ENCODE peak calls at places on chromosomes 1 and 21, in seven cellular contexts. T is tibial nerve, M is IMR-90, Z is heart left ventricle, B is A549, F is ovary, S is breast epithelium. A is an unnamed sample.

GRCh38 chr1:213987876-213988638 is at the start of gene PROX1:
- DNase-seq in B (peak; percentile 86), M (peak; percentile 87), S (peak; percentile 67), T (peak; percentile 36), F (peak; percentile 86), Z (peak; percentile 81), A (peak; percentile 60)

GRCh38 chr1:1200876-1201810 is 5.2 kb downstream of the TNFRSF18 start:
- DNase-seq in T (no peak), M (peak; percentile 63), Z (peak; percentile 75), F (peak; percentile 78), S (no peak), B (peak; percentile 35), A (no peak)

GRCh38 chr1:17308593-17308992 is 596 bp downstream of the PADI4 start:
- DNase-seq in S (no peak), M (no peak), B (no peak), Z (no peak), T (no peak), F (no peak), A (no peak)

GRCh38 chr1:156689035-156689959 is 12.1 kb upstream of the NES start:
- DNase-seq in S (peak; percentile 83), M (peak; percentile 80), Z (peak; percentile 63), B (peak; percentile 92), F (peak; percentile 83), T (peak; percentile 61), A (peak; percentile 83)

GRCh38 chr1:215022723-215023122 is 59.8 kb upstream of the KCNK2 start:
- DNase-seq in F (no peak), B (no peak), Z (no peak), T (no peak), S (no peak), M (peak; percentile 85), A (no peak)

GRCh38 chr1:110615548-110616130 is 9.5 kb upstream of the KCNA2 start:
- DNase-seq in B (peak; percentile 65), M (peak; percentile 51), F (peak; percentile 55), Z (peak; percentile 50), T (peak; percentile 33), S (no peak), A (no peak)

GRCh38 chr1:194014004-194014403 is 827.6 kb upstream of the B3GALT2 start:
- DNase-seq in T (no peak), M (peak; percentile 8), Z (no peak), S (no peak), F (no peak), B (no peak), A (no peak)

GRCh38 chr21:41596241-41596925 is 88.4 kb upstream of the TMPRSS2 start:
- DNase-seq in M (no peak), Z (no peak), B (no peak), F (no peak), T (no peak), S (peak; percentile 14), A (no peak)

GRCh38 chr1:207926984-207927383 is 16.1 kb upstream of the CD34 start:
- DNase-seq in T (no peak), M (no peak), F (no peak), B (no peak), Z (no peak), S (no peak), A (no peak)

GRCh38 chr1:48675251-48675650 is 101.4 kb downstream of the BEND5 start:
- DNase-seq in T (no peak), S (no peak), F (no peak), M (no peak), Z (no peak), B (no peak), A (no peak)

GRCh38 chr1:29145739-29146437 is 22.2 kb upstream of the TMEM200B start:
- DNase-seq in T (no peak), B (peak; percentile 19), Z (no peak), S (no peak), F (no peak), M (peak; percentile 95), A (no peak)

GRCh38 chr1:15777913-15778707 is 19.5 kb downstream of the FBLIM1 start:
- DNase-seq in F (no peak), S (no peak), M (no peak), Z (no peak), T (no peak), B (no peak), A (no peak)

GRCh38 chr1:234214129-234214910 is 158.9 kb upstream of the COA6 start:
- DNase-seq in Z (peak; percentile 13), F (no peak), S (peak; percentile 59), M (peak; percentile 7), B (no peak), T (no peak), A (peak; percentile 89)

GRCh38 chr1:236766506-236766905 is 28.6 kb upstream of the MTR start:
- DNase-seq in M (no peak), S (no peak), Z (no peak), B (no peak), F (no peak), T (no peak), A (no peak)

GRCh38 chr1:40944841-40945430 is 34.6 kb upstream of the CTPS1 start:
- DNase-seq in S (no peak), Z (no peak), F (no peak), M (peak; percentile 43), T (no peak), B (no peak), A (no peak)

GRCh38 chr1:206655471-206655882 is 20.1 kb downstream of the DYRK3 start:
- DNase-seq in F (no peak), S (no peak), Z (no peak), M (no peak), T (no peak), B (no peak), A (peak; percentile 28)

GRCh38 chr1:44911042-44911441 is 68.0 kb upstream of the PTCH2 start:
- DNase-seq in T (no peak), M (no peak), B (no peak), F (no peak), S (no peak), Z (no peak), A (no peak)

GRCh38 chr1:228512852-228513243 is 25.7 kb downstream of the RNF187 start:
- DNase-seq in M (no peak), T (no peak), F (no peak), S (no peak), B (no peak), Z (no peak), A (no peak)

GRCh38 chr1:183840140-183840539 is 35.2 kb downstream of the RGL1 start:
- DNase-seq in Z (no peak), M (peak; percentile 73), B (no peak), T (no peak), S (no peak), F (no peak), A (no peak)

GRCh38 chr1:32501865-32502264 is 37.0 kb downstream of the ZBTB8B start:
- DNase-seq in F (peak; percentile 34), T (peak; percentile 62), Z (peak; percentile 10), S (peak; percentile 67), M (no peak), B (no peak), A (peak; percentile 65)

GRCh38 chr1:23216771-23217420 is 406 bp downstream of the HTR1D start:
- DNase-seq in F (peak; percentile 22), B (no peak), S (no peak), Z (no peak), T (no peak), M (no peak), A (no peak)

DNA sequence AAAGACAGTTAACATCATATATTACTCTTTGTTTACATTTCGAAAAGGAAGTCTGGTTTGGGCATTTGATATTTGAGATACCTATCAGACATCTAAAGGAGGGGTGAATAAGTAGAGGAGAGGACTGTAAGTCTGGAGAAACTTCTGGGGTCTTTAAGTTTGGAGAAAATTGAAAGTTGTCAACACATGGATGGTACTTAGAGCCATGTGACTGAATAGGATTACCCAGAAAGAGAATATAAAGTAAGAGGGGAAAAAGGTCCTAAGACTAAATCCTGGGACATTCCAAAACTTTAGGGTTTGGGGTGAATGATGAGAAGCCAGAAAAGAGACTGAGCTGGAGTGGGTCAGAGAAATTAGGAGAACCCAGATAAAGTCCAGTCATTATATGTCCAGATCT is 10.1 kb upstream of the RNF2 start:
- DNase-seq in T (no peak), Z (no peak), M (no peak), F (no peak), S (no peak), B (no peak), A (no peak)
- H3K4me3 ChIP-seq in T (no peak overlapping the region), Z (no peak overlapping the region), M (no peak overlapping the region), F (no peak overlapping the region), S (no peak overlapping the region), B (no peak overlapping the region), A (no peak overlapping the region)

GRCh38 chr1:75672528-75673393 is 51.7 kb upstream of the ACADM start:
- DNase-seq in B (no peak), T (no peak), F (no peak), S (no peak), M (peak; percentile 83), Z (no peak), A (no peak)
- H3K27ac ChIP-seq in B (peak overlapping the region; percentile 73), T (no peak overlapping the region), F (no peak overlapping the region), S (no peak overlapping the region), M (no peak overlapping the region), Z (no peak overlapping the region), A (no peak overlapping the region)

GRCh38 chr21:23740463-23740862 is 1866.8 kb downstream of the MRPL39 start:
- DNase-seq in F (no peak), S (no peak), Z (no peak), B (no peak), T (no peak), M (no peak), A (no peak)

GRCh38 chr21:23743821-23744220 is 1863.5 kb downstream of the MRPL39 start:
- DNase-seq in M (no peak), B (no peak), F (no peak), S (no peak), Z (no peak), T (no peak), A (no peak)
- TF ChIP-seq POLR2A in M (no peak), B (no peak), F (no peak), S (no peak), Z (no peak), T (no peak), A (no peak)

GRCh38 chr1:26275580-26276431 is 4.1 kb upstream of the SH3BGRL3 start:
- DNase-seq in F (peak; percentile 77), B (peak; percentile 59), M (peak; percentile 95), S (peak; percentile 82), T (peak; percentile 74), Z (peak; percentile 85), A (no peak)
- H3K4me3 ChIP-seq in F (no peak overlapping the region), B (no peak overlapping the region), M (no peak overlapping the region), S (peak overlapping the region; percentile 24), T (no peak overlapping the region), Z (no peak overlapping the region), A (no peak overlapping the region)

A was measured in upper lobe of left lung.